ENCODE peak calls at places on chromosomes 11 and 22, in six cellular contexts. F is uterus, W is psoas muscle, O is heart left ventricle, G is H7, U is HCT116. H is an unnamed sample.

GRCh38 chr11:35682230-35683195 is 19.9 kb downstream of the TRIM44 start:
- DNase-seq in F (no peak), W (no peak), O (no peak), G (no peak), U (no peak), H (no peak)

GRCh38 chr11:12284321-12285050 is 92.9 kb upstream of the PARVA start:
- DNase-seq in F (no peak), W (no peak), O (no peak), G (no peak), U (no peak), H (no peak)

GRCh38 chr11:8593935-8594909 is at the start of gene STK33:
- DNase-seq in F (peak; percentile 39), W (peak; percentile 62), O (peak; percentile 74), G (peak; percentile 94), U (peak; percentile 34), H (peak; percentile 23)

GRCh38 chr11:130213979-130214281 is 54.3 kb downstream of the ST14 start:
- DNase-seq in F (no peak), W (no peak), O (no peak), G (no peak), U (no peak), H (no peak)

GRCh38 chr22:33983558-33983957 is 63.3 kb upstream of the LARGE1 start:
- DNase-seq in F (no peak), W (no peak), O (no peak), G (no peak), U (no peak), H (no peak)

GRCh38 chr11:66547662-66548009 is 933 bp downstream of the ACTN3 start:
- DNase-seq in F (no peak), W (no peak), O (no peak), G (peak; percentile 89), U (no peak), H (no peak)

GRCh38 chr11:76550781-76551180 is 106.0 kb downstream of the EMSY start:
- DNase-seq in F (no peak), W (no peak), O (no peak), G (no peak), U (no peak), H (no peak)

GRCh38 chr11:69370984-69371709 is 77.2 kb downstream of the MYEOV start:
- DNase-seq in F (no peak), W (peak; percentile 43), O (no peak), G (no peak), U (no peak), H (no peak)

GRCh38 chr11:2866178-2866577 is 19.4 kb downstream of the CDKN1C start:
- DNase-seq in F (no peak), W (no peak), O (no peak), G (no peak), U (no peak), H (no peak)

GRCh38 chr11:2869561-2870427 is 15.8 kb downstream of the CDKN1C start:
- DNase-seq in F (no peak), W (no peak), O (no peak), G (peak; percentile 88), U (no peak), H (no peak)

GRCh38 chr11:2868604-2869526 is 16.7 kb downstream of the CDKN1C start:
- DNase-seq in F (no peak), W (no peak), O (no peak), G (peak; percentile 86), U (no peak), H (no peak)

GRCh38 chr11:2867142-2867541 is 18.4 kb downstream of the CDKN1C start:
- DNase-seq in F (no peak), W (no peak), O (no peak), G (no peak), U (no peak), H (no peak)

DNA sequence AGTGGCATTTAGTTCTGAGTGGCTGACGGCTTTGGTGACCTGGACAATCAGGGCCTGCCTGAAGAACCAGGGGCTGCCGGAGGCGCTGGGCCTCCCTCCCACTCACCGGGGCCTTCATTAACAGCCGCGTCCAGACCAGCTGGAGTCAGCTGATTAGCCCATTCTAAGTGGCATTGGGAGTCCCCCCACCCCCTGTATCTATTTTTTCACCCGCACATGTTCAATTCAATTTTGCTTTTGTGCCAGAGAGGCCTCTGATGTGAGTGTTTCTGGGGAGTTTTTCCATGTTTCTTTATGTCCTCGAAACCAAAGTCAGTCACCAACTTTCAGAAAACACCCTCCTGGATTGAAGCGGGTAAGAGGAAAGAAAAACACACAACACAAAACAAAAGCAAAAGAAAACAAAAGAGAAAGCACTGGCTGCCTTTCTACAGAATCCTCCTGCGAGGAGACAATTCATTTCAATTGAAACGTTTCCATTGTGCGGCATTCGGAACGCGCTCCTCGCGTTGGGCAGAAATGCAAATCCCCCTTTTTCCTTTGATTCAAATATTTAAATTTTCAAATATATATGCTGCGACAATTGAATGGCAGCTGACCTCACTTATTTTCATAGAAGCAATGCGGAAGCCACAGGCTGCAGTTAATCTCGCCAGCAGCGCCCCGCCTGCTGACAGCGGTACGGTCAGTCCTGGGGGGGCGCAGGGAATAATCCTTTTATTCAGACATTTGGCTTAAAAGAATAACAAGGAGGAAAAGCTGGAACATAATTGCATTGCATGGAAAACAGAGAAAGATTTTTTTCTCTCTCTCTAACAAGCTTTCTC is 17.6 kb downstream of the CDKN1C start:
- DNase-seq in F (no peak), W (no peak), O (no peak), G (no peak), U (no peak), H (no peak)
- H3K4me3 ChIP-seq in F (no peak overlapping the region), W (peak overlapping the region; percentile 36), O (peak overlapping the region; percentile 26), G (no peak overlapping the region), U (no peak overlapping the region), H (no peak overlapping the region)

DNA sequence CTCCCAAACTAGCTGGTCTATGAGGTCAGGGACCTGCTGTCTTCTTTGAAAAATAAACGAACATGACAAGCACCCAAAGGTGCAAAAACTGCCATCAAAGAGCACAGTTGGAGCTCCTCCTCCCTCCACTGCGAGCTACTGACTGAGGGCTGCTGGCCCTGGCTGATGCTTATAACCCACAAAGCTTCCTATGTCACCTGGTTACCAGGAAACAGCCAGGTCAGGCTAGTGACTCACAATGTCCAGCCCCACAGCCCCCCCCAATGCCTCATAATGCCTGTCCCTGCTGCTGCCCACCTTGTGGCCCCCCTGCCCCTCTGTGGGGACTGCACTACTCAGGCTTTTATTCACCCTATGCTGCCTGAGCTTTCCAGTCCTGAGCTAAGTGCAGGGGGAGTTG is at the start of gene DRICH1:
- DNase-seq in F (no peak), W (no peak), O (no peak), G (no peak), U (no peak), H (no peak)
- H3K36me3 ChIP-seq in F (no peaks in the 10 kb centered on the region), W (no peaks in the 10 kb centered on the region), O (no peaks in the 10 kb centered on the region), G (no peaks in the 10 kb centered on the region), U (no peaks in the 10 kb centered on the region), H (no peaks in the 10 kb centered on the region)

DNA sequence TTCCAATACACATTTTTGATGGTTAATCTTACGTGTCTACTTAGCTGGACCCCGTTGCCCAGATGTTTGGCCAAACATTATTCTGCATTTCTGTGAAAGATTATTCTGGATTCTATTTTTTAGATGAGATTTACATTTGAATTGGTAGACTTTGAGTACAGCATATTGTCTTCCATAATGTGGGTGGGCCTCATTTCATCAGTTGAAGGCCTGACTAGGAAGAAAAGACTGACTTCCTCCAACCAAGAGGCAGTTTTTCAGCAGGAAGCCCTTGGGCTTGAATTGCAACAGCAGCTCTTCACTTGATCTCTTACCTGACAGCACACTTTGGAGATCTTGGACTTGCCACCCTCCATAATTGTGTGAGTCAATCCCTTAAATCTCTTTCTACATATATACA is 58.7 kb downstream of the FDX1 start:
- DNase-seq in F (no peak), W (no peak), O (no peak), G (no peak), U (no peak), H (no peak)
- H3K4me3 ChIP-seq in F (no peak overlapping the region), W (no peak overlapping the region), O (no peak overlapping the region), G (no peak overlapping the region), U (no peak overlapping the region), H (no peak overlapping the region)

GRCh38 chr22:42595434-42595833 is 19.2 kb downstream of the POLDIP3 start:
- DNase-seq in F (no peak), W (no peak), O (peak; percentile 54), G (no peak), U (no peak), H (no peak)

GRCh38 chr22:42591987-42592386 is 22.7 kb downstream of the POLDIP3 start:
- DNase-seq in F (no peak), W (no peak), O (no peak), G (no peak), U (no peak), H (no peak)

GRCh38 chr22:42596376-42596775 is 18.3 kb downstream of the POLDIP3 start:
- DNase-seq in F (no peak), W (no peak), O (peak; percentile 62), G (no peak), U (no peak), H (no peak)

GRCh38 chr22:42601879-42602465 is 12.7 kb downstream of the POLDIP3 start:
- DNase-seq in F (no peak), W (no peak), O (no peak), G (no peak), U (no peak), H (no peak)

DNA sequence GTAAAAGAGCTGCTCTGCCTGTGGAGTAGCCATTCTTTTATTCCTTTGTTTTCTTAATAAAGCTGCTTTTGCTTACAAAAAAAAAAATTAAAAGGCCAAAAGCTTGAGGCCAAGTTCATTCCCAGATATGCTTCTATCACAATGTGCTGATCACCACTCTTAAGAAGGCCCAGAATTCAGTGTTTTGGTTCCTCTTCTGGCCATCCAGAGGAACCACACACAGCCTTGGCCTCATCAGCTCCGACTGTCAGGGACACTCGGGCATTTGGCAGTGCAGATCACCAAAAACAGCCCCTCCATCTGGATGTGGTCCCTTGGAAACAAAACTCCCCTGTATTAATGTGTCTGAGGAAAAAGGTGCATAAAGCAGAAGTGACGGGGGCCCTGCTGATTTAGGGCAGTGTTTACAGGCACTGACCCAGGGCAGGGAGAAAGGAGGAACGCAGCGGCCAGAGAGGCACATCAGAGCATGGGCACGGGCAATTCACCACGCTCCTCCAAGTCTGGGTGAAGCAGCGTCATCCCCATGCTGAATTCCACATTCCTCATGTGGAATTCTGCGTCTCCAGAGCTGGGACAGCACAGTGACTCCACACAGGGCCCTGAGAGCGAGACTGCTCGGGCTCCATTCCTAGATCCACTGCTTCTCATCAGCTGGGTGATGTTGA is 17.7 kb downstream of the POLDIP3 start:
- DNase-seq in F (no peak), W (no peak), O (no peak), G (no peak), U (no peak), H (no peak)
- H3K36me3 ChIP-seq in F (no peaks in the 10 kb centered on the region), W (peaks cover 20% of the 10 kb centered on the region), O (peaks cover 100% of the 10 kb centered on the region), G (peaks cover 51% of the 10 kb centered on the region), U (peaks cover 56% of the 10 kb centered on the region), H (peaks cover 84% of the 10 kb centered on the region)

GRCh38 chr11:17280494-17281127 is 4.1 kb downstream of the NUCB2 start:
- DNase-seq in F (no peak), W (no peak), O (no peak), G (no peak), U (no peak), H (no peak)
- H3K4me3 ChIP-seq in F (no peak overlapping the region), W (no peak overlapping the region), O (no peak overlapping the region), G (no peak overlapping the region), U (no peak overlapping the region), H (no peak overlapping the region)